ENCODE peak calls at places on chromosomes 5 and 9, in four cellular contexts. One of them, this sample, is unnamed.

GRCh38 chr5:44388504-44389409 is 463 bp downstream of the FGF10 start:
- DNase-seq in right cardiac atrium: peak; percentile 16
- DNase-seq in central memory CD8-positive, alpha-beta T cell: no peak
- DNase-seq in stimulated activated CD4-positive, alpha-beta T cell treated with anti-CD3 and anti-CD28 coated beads, Interleukin-4, amount 100 ng/mL, for 1 hour: no peak
- DNase-seq in this sample: no peak

GRCh38 chr9:126516936-126517750 is 96.6 kb upstream of the LMX1B start:
- DNase-seq in right cardiac atrium: peak; percentile 88
- DNase-seq in central memory CD8-positive, alpha-beta T cell: no peak
- DNase-seq in stimulated activated CD4-positive, alpha-beta T cell treated with anti-CD3 and anti-CD28 coated beads, Interleukin-4, amount 100 ng/mL, for 1 hour: peak; percentile 21
- DNase-seq in this sample: peak; percentile 89

GRCh38 chr9:84366683-84367082 is 26.1 kb upstream of the SLC28A3 start:
- DNase-seq in right cardiac atrium: no peak
- DNase-seq in central memory CD8-positive, alpha-beta T cell: no peak
- DNase-seq in stimulated activated CD4-positive, alpha-beta T cell treated with anti-CD3 and anti-CD28 coated beads, Interleukin-4, amount 100 ng/mL, for 1 hour: no peak
- DNase-seq in this sample: no peak

GRCh38 chr5:173001229-173001841 is 17.8 kb downstream of the ATP6V0E1 start:
- DNase-seq in right cardiac atrium: no peak
- DNase-seq in central memory CD8-positive, alpha-beta T cell: no peak
- DNase-seq in stimulated activated CD4-positive, alpha-beta T cell treated with anti-CD3 and anti-CD28 coated beads, Interleukin-4, amount 100 ng/mL, for 1 hour: no peak
- DNase-seq in this sample: no peak

GRCh38 chr5:115453391-115454095 is 91.0 kb downstream of the FEM1C start:
- DNase-seq in right cardiac atrium: no peak
- DNase-seq in central memory CD8-positive, alpha-beta T cell: no peak
- DNase-seq in stimulated activated CD4-positive, alpha-beta T cell treated with anti-CD3 and anti-CD28 coated beads, Interleukin-4, amount 100 ng/mL, for 1 hour: no peak
- DNase-seq in this sample: no peak

GRCh38 chr9:136095028-136095494 is at the start of gene NACC2:
- DNase-seq in right cardiac atrium: peak; percentile 78
- DNase-seq in central memory CD8-positive, alpha-beta T cell: no peak
- DNase-seq in stimulated activated CD4-positive, alpha-beta T cell treated with anti-CD3 and anti-CD28 coated beads, Interleukin-4, amount 100 ng/mL, for 1 hour: peak; percentile 32
- DNase-seq in this sample: peak; percentile 89

GRCh38 chr5:53170748-53171349 is 61.3 kb upstream of the MOCS2 start:
- DNase-seq in right cardiac atrium: no peak
- DNase-seq in central memory CD8-positive, alpha-beta T cell: no peak
- DNase-seq in stimulated activated CD4-positive, alpha-beta T cell treated with anti-CD3 and anti-CD28 coated beads, Interleukin-4, amount 100 ng/mL, for 1 hour: no peak
- DNase-seq in this sample: no peak

GRCh38 chr5:2948875-2949274 is 197.4 kb upstream of the IRX2 start:
- DNase-seq in right cardiac atrium: no peak
- DNase-seq in central memory CD8-positive, alpha-beta T cell: no peak
- DNase-seq in stimulated activated CD4-positive, alpha-beta T cell treated with anti-CD3 and anti-CD28 coated beads, Interleukin-4, amount 100 ng/mL, for 1 hour: no peak
- DNase-seq in this sample: no peak

GRCh38 chr9:567128-567745 is 274.3 kb upstream of the DMRT1 start:
- DNase-seq in right cardiac atrium: no peak
- DNase-seq in central memory CD8-positive, alpha-beta T cell: no peak
- DNase-seq in stimulated activated CD4-positive, alpha-beta T cell treated with anti-CD3 and anti-CD28 coated beads, Interleukin-4, amount 100 ng/mL, for 1 hour: no peak
- DNase-seq in this sample: no peak

GRCh38 chr5:175889910-175890684 is 18.7 kb downstream of the CPLX2 start:
- DNase-seq in right cardiac atrium: no peak
- DNase-seq in central memory CD8-positive, alpha-beta T cell: no peak
- DNase-seq in stimulated activated CD4-positive, alpha-beta T cell treated with anti-CD3 and anti-CD28 coated beads, Interleukin-4, amount 100 ng/mL, for 1 hour: no peak
- DNase-seq in this sample: no peak

GRCh38 chr5:156631005-156631404 is 219.1 kb upstream of the PPP1R2B start:
- DNase-seq in right cardiac atrium: no peak
- DNase-seq in central memory CD8-positive, alpha-beta T cell: no peak
- DNase-seq in stimulated activated CD4-positive, alpha-beta T cell treated with anti-CD3 and anti-CD28 coated beads, Interleukin-4, amount 100 ng/mL, for 1 hour: no peak
- DNase-seq in this sample: no peak

GRCh38 chr5:72702881-72703434 is 113.5 kb upstream of the TNPO1 start:
- DNase-seq in right cardiac atrium: no peak
- DNase-seq in central memory CD8-positive, alpha-beta T cell: no peak
- DNase-seq in stimulated activated CD4-positive, alpha-beta T cell treated with anti-CD3 and anti-CD28 coated beads, Interleukin-4, amount 100 ng/mL, for 1 hour: no peak
- DNase-seq in this sample: no peak

GRCh38 chr9:19493174-19493811 is 84.5 kb downstream of the ACER2 start:
- DNase-seq in right cardiac atrium: peak; percentile 95
- DNase-seq in central memory CD8-positive, alpha-beta T cell: no peak
- DNase-seq in stimulated activated CD4-positive, alpha-beta T cell treated with anti-CD3 and anti-CD28 coated beads, Interleukin-4, amount 100 ng/mL, for 1 hour: peak; percentile 25
- DNase-seq in this sample: peak; percentile 94

GRCh38 chr9:135971892-135972291 is 10.7 kb upstream of the UBAC1 start:
- DNase-seq in right cardiac atrium: no peak
- DNase-seq in central memory CD8-positive, alpha-beta T cell: no peak
- DNase-seq in stimulated activated CD4-positive, alpha-beta T cell treated with anti-CD3 and anti-CD28 coated beads, Interleukin-4, amount 100 ng/mL, for 1 hour: peak; percentile 48
- DNase-seq in this sample: no peak

GRCh38 chr5:61603211-61603908 is 271.3 kb downstream of the ZSWIM6 start:
- DNase-seq in right cardiac atrium: peak; percentile 38
- DNase-seq in central memory CD8-positive, alpha-beta T cell: no peak
- DNase-seq in stimulated activated CD4-positive, alpha-beta T cell treated with anti-CD3 and anti-CD28 coated beads, Interleukin-4, amount 100 ng/mL, for 1 hour: no peak
- DNase-seq in this sample: no peak

GRCh38 chr5:67483453-67484030 is 286.9 kb upstream of the CD180 start:
- DNase-seq in right cardiac atrium: no peak
- DNase-seq in central memory CD8-positive, alpha-beta T cell: no peak
- DNase-seq in stimulated activated CD4-positive, alpha-beta T cell treated with anti-CD3 and anti-CD28 coated beads, Interleukin-4, amount 100 ng/mL, for 1 hour: no peak
- DNase-seq in this sample: no peak

GRCh38 chr5:157328277-157328912 is 62.5 kb downstream of the CYFIP2 start:
- DNase-seq in right cardiac atrium: peak; percentile 67
- DNase-seq in central memory CD8-positive, alpha-beta T cell: peak; percentile 26
- DNase-seq in stimulated activated CD4-positive, alpha-beta T cell treated with anti-CD3 and anti-CD28 coated beads, Interleukin-4, amount 100 ng/mL, for 1 hour: peak; percentile 52
- DNase-seq in this sample: peak; percentile 84

GRCh38 chr9:131366745-131367401 is 27.0 kb upstream of the PRRC2B start:
- DNase-seq in right cardiac atrium: no peak
- DNase-seq in central memory CD8-positive, alpha-beta T cell: no peak
- DNase-seq in stimulated activated CD4-positive, alpha-beta T cell treated with anti-CD3 and anti-CD28 coated beads, Interleukin-4, amount 100 ng/mL, for 1 hour: no peak
- DNase-seq in this sample: no peak

GRCh38 chr5:157665467-157666085 is 5.8 kb upstream of the C5orf52 start:
- DNase-seq in right cardiac atrium: no peak
- DNase-seq in central memory CD8-positive, alpha-beta T cell: no peak
- DNase-seq in stimulated activated CD4-positive, alpha-beta T cell treated with anti-CD3 and anti-CD28 coated beads, Interleukin-4, amount 100 ng/mL, for 1 hour: no peak
- DNase-seq in this sample: no peak

GRCh38 chr5:3330442-3330841 is 265.2 kb upstream of the IRX1 start:
- DNase-seq in right cardiac atrium: no peak
- DNase-seq in central memory CD8-positive, alpha-beta T cell: no peak
- DNase-seq in stimulated activated CD4-positive, alpha-beta T cell treated with anti-CD3 and anti-CD28 coated beads, Interleukin-4, amount 100 ng/mL, for 1 hour: no peak
- DNase-seq in this sample: no peak

GRCh38 chr9:18614116-18614515 is 140.2 kb downstream of the ADAMTSL1 start:
- DNase-seq in right cardiac atrium: no peak
- DNase-seq in central memory CD8-positive, alpha-beta T cell: no peak
- DNase-seq in stimulated activated CD4-positive, alpha-beta T cell treated with anti-CD3 and anti-CD28 coated beads, Interleukin-4, amount 100 ng/mL, for 1 hour: no peak
- DNase-seq in this sample: no peak

GRCh38 chr5:168342151-168342825 is 50.8 kb downstream of the WWC1 start:
- DNase-seq in right cardiac atrium: no peak
- DNase-seq in central memory CD8-positive, alpha-beta T cell: no peak
- DNase-seq in stimulated activated CD4-positive, alpha-beta T cell treated with anti-CD3 and anti-CD28 coated beads, Interleukin-4, amount 100 ng/mL, for 1 hour: no peak
- DNase-seq in this sample: no peak

GRCh38 chr9:87678650-87679355 is 47.1 kb upstream of the CTSL start:
- DNase-seq in right cardiac atrium: peak; percentile 49
- DNase-seq in central memory CD8-positive, alpha-beta T cell: no peak
- DNase-seq in stimulated activated CD4-positive, alpha-beta T cell treated with anti-CD3 and anti-CD28 coated beads, Interleukin-4, amount 100 ng/mL, for 1 hour: no peak
- DNase-seq in this sample: no peak

This sample was measured in posterior vena cava.